ENCODE peak calls at places on chromosomes 4 and X, in seven cellular contexts. One of them, this sample, is unnamed.
A peak's percentile ranks its signal among the peaks of the same experiment; 100 is the strongest.

GRCh38 chr4:185115827-185116232 is 27.2 kb upstream of the SLC25A4 start:
- DNase-seq in left lung: peak; percentile 51
- DNase-seq in brain pericyte: peak; percentile 40
- DNase-seq in T-cell: no peak
- DNase-seq in osteocyte: no peak
- DNase-seq in KG1: no peak
- DNase-seq in activated CD8-positive, alpha-beta memory T cell treated with anti-CD3 and anti-CD28 coated beads for 48 hours: no peak
- DNase-seq in this sample: no peak

GRCh38 chrX:2423293-2423692 is 77.5 kb downstream of the DHRSX start:
- DNase-seq in left lung: no peak
- DNase-seq in brain pericyte: no peak
- DNase-seq in T-cell: no peak
- DNase-seq in osteocyte: no peak
- DNase-seq in KG1: no peak
- DNase-seq in activated CD8-positive, alpha-beta memory T cell treated with anti-CD3 and anti-CD28 coated beads for 48 hours: no peak
- DNase-seq in this sample: no peak

GRCh38 chr4:177380730-177381287 is 61.4 kb downstream of the AGA start:
- DNase-seq in left lung: no peak
- DNase-seq in brain pericyte: no peak
- DNase-seq in T-cell: no peak
- DNase-seq in osteocyte: no peak
- DNase-seq in KG1: no peak
- DNase-seq in activated CD8-positive, alpha-beta memory T cell treated with anti-CD3 and anti-CD28 coated beads for 48 hours: no peak
- DNase-seq in this sample: no peak

GRCh38 chr4:76920715-76921114 is 22.8 kb upstream of the SOWAHB start:
- DNase-seq in left lung: no peak
- DNase-seq in brain pericyte: no peak
- DNase-seq in T-cell: no peak
- DNase-seq in osteocyte: no peak
- DNase-seq in KG1: no peak
- DNase-seq in activated CD8-positive, alpha-beta memory T cell treated with anti-CD3 and anti-CD28 coated beads for 48 hours: no peak
- DNase-seq in this sample: no peak

GRCh38 chr4:88706574-88706973 is 8.9 kb upstream of the NAP1L5 start:
- DNase-seq in left lung: no peak
- DNase-seq in brain pericyte: peak; percentile 24
- DNase-seq in T-cell: no peak
- DNase-seq in osteocyte: no peak
- DNase-seq in KG1: no peak
- DNase-seq in activated CD8-positive, alpha-beta memory T cell treated with anti-CD3 and anti-CD28 coated beads for 48 hours: no peak
- DNase-seq in this sample: no peak

GRCh38 chr4:134747108-134747805 is 545.7 kb upstream of the PABPC4L start:
- DNase-seq in left lung: no peak
- DNase-seq in brain pericyte: no peak
- DNase-seq in T-cell: no peak
- DNase-seq in osteocyte: no peak
- DNase-seq in KG1: no peak
- DNase-seq in activated CD8-positive, alpha-beta memory T cell treated with anti-CD3 and anti-CD28 coated beads for 48 hours: no peak
- DNase-seq in this sample: no peak

GRCh38 chrX:153866302-153867019 is 19.5 kb downstream of the L1CAM start:
- DNase-seq in left lung: no peak
- DNase-seq in brain pericyte: no peak
- DNase-seq in T-cell: no peak
- DNase-seq in osteocyte: no peak
- DNase-seq in KG1: no peak
- DNase-seq in activated CD8-positive, alpha-beta memory T cell treated with anti-CD3 and anti-CD28 coated beads for 48 hours: no peak
- DNase-seq in this sample: no peak

GRCh38 chr4:123836919-123837605 is 440.5 kb downstream of the SPRY1 start:
- DNase-seq in left lung: no peak
- DNase-seq in brain pericyte: no peak
- DNase-seq in T-cell: no peak
- DNase-seq in osteocyte: no peak
- DNase-seq in KG1: no peak
- DNase-seq in activated CD8-positive, alpha-beta memory T cell treated with anti-CD3 and anti-CD28 coated beads for 48 hours: no peak
- DNase-seq in this sample: no peak

GRCh38 chr4:30802622-30803323 is 82.6 kb downstream of the PCDH7 start:
- DNase-seq in left lung: no peak
- DNase-seq in brain pericyte: no peak
- DNase-seq in T-cell: no peak
- DNase-seq in osteocyte: no peak
- DNase-seq in KG1: no peak
- DNase-seq in activated CD8-positive, alpha-beta memory T cell treated with anti-CD3 and anti-CD28 coated beads for 48 hours: no peak
- DNase-seq in this sample: no peak

GRCh38 chr4:2806392-2807355 is 13.8 kb downstream of the SH3BP2 start:
- DNase-seq in left lung: peak; percentile 77
- DNase-seq in brain pericyte: no peak
- DNase-seq in T-cell: no peak
- DNase-seq in osteocyte: no peak
- DNase-seq in KG1: no peak
- DNase-seq in activated CD8-positive, alpha-beta memory T cell treated with anti-CD3 and anti-CD28 coated beads for 48 hours: no peak
- DNase-seq in this sample: peak; percentile 4

GRCh38 chrX:129496625-129497024 is 26.7 kb downstream of the SMARCA1 start:
- DNase-seq in left lung: no peak
- DNase-seq in brain pericyte: no peak
- DNase-seq in T-cell: no peak
- DNase-seq in osteocyte: no peak
- DNase-seq in KG1: no peak
- DNase-seq in activated CD8-positive, alpha-beta memory T cell treated with anti-CD3 and anti-CD28 coated beads for 48 hours: no peak
- DNase-seq in this sample: no peak

GRCh38 chr4:153260553-153261306 is 56.5 kb downstream of the TRIM2 start:
- DNase-seq in left lung: no peak
- DNase-seq in brain pericyte: no peak
- DNase-seq in T-cell: no peak
- DNase-seq in osteocyte: no peak
- DNase-seq in KG1: no peak
- DNase-seq in activated CD8-positive, alpha-beta memory T cell treated with anti-CD3 and anti-CD28 coated beads for 48 hours: no peak
- DNase-seq in this sample: no peak

GRCh38 chr4:145937990-145938611 is 522 bp downstream of the ZNF827 start:
- DNase-seq in left lung: no peak
- DNase-seq in brain pericyte: no peak
- DNase-seq in T-cell: peak; percentile 36
- DNase-seq in osteocyte: no peak
- DNase-seq in KG1: no peak
- DNase-seq in activated CD8-positive, alpha-beta memory T cell treated with anti-CD3 and anti-CD28 coated beads for 48 hours: peak; percentile 24
- DNase-seq in this sample: peak; percentile 60

GRCh38 chr4:131644619-131645018 is 1504.5 kb upstream of the PCDH10 start:
- DNase-seq in left lung: no peak
- DNase-seq in brain pericyte: no peak
- DNase-seq in T-cell: no peak
- DNase-seq in osteocyte: no peak
- DNase-seq in KG1: no peak
- DNase-seq in activated CD8-positive, alpha-beta memory T cell treated with anti-CD3 and anti-CD28 coated beads for 48 hours: no peak
- DNase-seq in this sample: no peak

GRCh38 chrX:133926809-133927208 is 58.6 kb downstream of the GPC3 start:
- DNase-seq in left lung: no peak
- DNase-seq in brain pericyte: no peak
- DNase-seq in T-cell: no peak
- DNase-seq in osteocyte: no peak
- DNase-seq in KG1: no peak
- DNase-seq in activated CD8-positive, alpha-beta memory T cell treated with anti-CD3 and anti-CD28 coated beads for 48 hours: no peak
- DNase-seq in this sample: no peak

GRCh38 chrX:24117288-24117687 is 32.2 kb upstream of the ZFX start:
- DNase-seq in left lung: no peak
- DNase-seq in brain pericyte: peak; percentile 3
- DNase-seq in T-cell: no peak
- DNase-seq in osteocyte: no peak
- DNase-seq in KG1: no peak
- DNase-seq in activated CD8-positive, alpha-beta memory T cell treated with anti-CD3 and anti-CD28 coated beads for 48 hours: no peak
- DNase-seq in this sample: no peak

GRCh38 chr4:150215601-150216000 is 137.4 kb downstream of the DCLK2 start:
- DNase-seq in left lung: no peak
- DNase-seq in brain pericyte: no peak
- DNase-seq in T-cell: no peak
- DNase-seq in osteocyte: no peak
- DNase-seq in KG1: no peak
- DNase-seq in activated CD8-positive, alpha-beta memory T cell treated with anti-CD3 and anti-CD28 coated beads for 48 hours: no peak
- DNase-seq in this sample: no peak

GRCh38 chr4:109721033-109721432 is 8.8 kb downstream of the PLA2G12A start:
- DNase-seq in left lung: no peak
- DNase-seq in brain pericyte: no peak
- DNase-seq in T-cell: no peak
- DNase-seq in osteocyte: no peak
- DNase-seq in KG1: no peak
- DNase-seq in activated CD8-positive, alpha-beta memory T cell treated with anti-CD3 and anti-CD28 coated beads for 48 hours: no peak
- DNase-seq in this sample: no peak

GRCh38 chrX:39905475-39905889 is 192.3 kb downstream of the BCOR start:
- DNase-seq in left lung: no peak
- DNase-seq in brain pericyte: no peak
- DNase-seq in T-cell: no peak
- DNase-seq in osteocyte: no peak
- DNase-seq in KG1: no peak
- DNase-seq in activated CD8-positive, alpha-beta memory T cell treated with anti-CD3 and anti-CD28 coated beads for 48 hours: no peak
- DNase-seq in this sample: no peak

GRCh38 chr4:76881375-76881774 is 16.6 kb downstream of the SOWAHB start:
- DNase-seq in left lung: no peak
- DNase-seq in brain pericyte: no peak
- DNase-seq in T-cell: no peak
- DNase-seq in osteocyte: no peak
- DNase-seq in KG1: no peak
- DNase-seq in activated CD8-positive, alpha-beta memory T cell treated with anti-CD3 and anti-CD28 coated beads for 48 hours: no peak
- DNase-seq in this sample: no peak

GRCh38 chr4:86626066-86626465 is 32.0 kb downstream of the PTPN13 start:
- DNase-seq in left lung: no peak
- DNase-seq in brain pericyte: no peak
- DNase-seq in T-cell: no peak
- DNase-seq in osteocyte: no peak
- DNase-seq in KG1: no peak
- DNase-seq in activated CD8-positive, alpha-beta memory T cell treated with anti-CD3 and anti-CD28 coated beads for 48 hours: no peak
- DNase-seq in this sample: no peak

GRCh38 chr4:8117278-8117682 is 41.3 kb downstream of the ABLIM2 start:
- DNase-seq in left lung: no peak
- DNase-seq in brain pericyte: no peak
- DNase-seq in T-cell: peak; percentile 14
- DNase-seq in osteocyte: no peak
- DNase-seq in KG1: no peak
- DNase-seq in activated CD8-positive, alpha-beta memory T cell treated with anti-CD3 and anti-CD28 coated beads for 48 hours: no peak
- DNase-seq in this sample: peak; percentile 44

GRCh38 chr4:76948441-76949292 is 885 bp upstream of the SEPTIN11 start:
- DNase-seq in left lung: peak; percentile 83
- DNase-seq in brain pericyte: no peak
- DNase-seq in T-cell: peak; percentile 59
- DNase-seq in osteocyte: peak; percentile 89
- DNase-seq in KG1: no peak
- DNase-seq in activated CD8-positive, alpha-beta memory T cell treated with anti-CD3 and anti-CD28 coated beads for 48 hours: peak; percentile 30
- DNase-seq in this sample: peak; percentile 71

GRCh38 chrX:130121505-130121800 is 11.2 kb upstream of the ELF4 start:
- DNase-seq in left lung: no peak
- DNase-seq in brain pericyte: no peak
- DNase-seq in T-cell: no peak
- DNase-seq in osteocyte: no peak
- DNase-seq in KG1: no peak
- DNase-seq in activated CD8-positive, alpha-beta memory T cell treated with anti-CD3 and anti-CD28 coated beads for 48 hours: no peak
- DNase-seq in this sample: no peak

GRCh38 chr4:78370625-78371372 is 180.8 kb upstream of the ANXA3 start:
- DNase-seq in left lung: no peak
- DNase-seq in brain pericyte: no peak
- DNase-seq in T-cell: no peak
- DNase-seq in osteocyte: no peak
- DNase-seq in KG1: no peak
- DNase-seq in activated CD8-positive, alpha-beta memory T cell treated with anti-CD3 and anti-CD28 coated beads for 48 hours: no peak
- DNase-seq in this sample: no peak

GRCh38 chr4:123893746-123894095 is 497.1 kb downstream of the SPRY1 start:
- DNase-seq in left lung: no peak
- DNase-seq in brain pericyte: no peak
- DNase-seq in T-cell: no peak
- DNase-seq in osteocyte: no peak
- DNase-seq in KG1: no peak
- DNase-seq in activated CD8-positive, alpha-beta memory T cell treated with anti-CD3 and anti-CD28 coated beads for 48 hours: no peak
- DNase-seq in this sample: no peak

GRCh38 chrX:72620550-72621145 is 48.0 kb upstream of the HDAC8 start:
- DNase-seq in left lung: peak; percentile 41
- DNase-seq in brain pericyte: peak; percentile 68
- DNase-seq in T-cell: no peak
- DNase-seq in osteocyte: no peak
- DNase-seq in KG1: no peak
- DNase-seq in activated CD8-positive, alpha-beta memory T cell treated with anti-CD3 and anti-CD28 coated beads for 48 hours: no peak
- DNase-seq in this sample: no peak

GRCh38 chrX:45479835-45480422 is 279.3 kb upstream of the DIPK2B start:
- DNase-seq in left lung: no peak
- DNase-seq in brain pericyte: no peak
- DNase-seq in T-cell: no peak
- DNase-seq in osteocyte: no peak
- DNase-seq in KG1: no peak
- DNase-seq in activated CD8-positive, alpha-beta memory T cell treated with anti-CD3 and anti-CD28 coated beads for 48 hours: no peak
- DNase-seq in this sample: no peak

GRCh38 chr4:86223472-86223871 is 136.4 kb downstream of the MAPK10 start:
- DNase-seq in left lung: no peak
- DNase-seq in brain pericyte: no peak
- DNase-seq in T-cell: no peak
- DNase-seq in osteocyte: no peak
- DNase-seq in KG1: no peak
- DNase-seq in activated CD8-positive, alpha-beta memory T cell treated with anti-CD3 and anti-CD28 coated beads for 48 hours: no peak
- DNase-seq in this sample: no peak

GRCh38 chrX:25013593-25014365 is 2.0 kb downstream of the ARX start:
- DNase-seq in left lung: no peak
- DNase-seq in brain pericyte: no peak
- DNase-seq in T-cell: no peak
- DNase-seq in osteocyte: no peak
- DNase-seq in KG1: no peak
- DNase-seq in activated CD8-positive, alpha-beta memory T cell treated with anti-CD3 and anti-CD28 coated beads for 48 hours: no peak
- DNase-seq in this sample: no peak

GRCh38 chr4:103329642-103330041 is 131.5 kb upstream of the CENPE start:
- DNase-seq in left lung: no peak
- DNase-seq in brain pericyte: no peak
- DNase-seq in T-cell: no peak
- DNase-seq in osteocyte: no peak
- DNase-seq in KG1: no peak
- DNase-seq in activated CD8-positive, alpha-beta memory T cell treated with anti-CD3 and anti-CD28 coated beads for 48 hours: no peak
- DNase-seq in this sample: no peak

GRCh38 chr4:110196871-110197420 is 1.5 kb downstream of the ELOVL6 start:
- DNase-seq in left lung: peak; percentile 60
- DNase-seq in brain pericyte: no peak
- DNase-seq in T-cell: peak; percentile 46
- DNase-seq in osteocyte: peak; percentile 85
- DNase-seq in KG1: no peak
- DNase-seq in activated CD8-positive, alpha-beta memory T cell treated with anti-CD3 and anti-CD28 coated beads for 48 hours: peak; percentile 36
- DNase-seq in this sample: peak; percentile 72

GRCh38 chr4:101355767-101356702 is 8.7 kb upstream of the PPP3CA start:
- DNase-seq in left lung: no peak
- DNase-seq in brain pericyte: no peak
- DNase-seq in T-cell: no peak
- DNase-seq in osteocyte: no peak
- DNase-seq in KG1: no peak
- DNase-seq in activated CD8-positive, alpha-beta memory T cell treated with anti-CD3 and anti-CD28 coated beads for 48 hours: no peak
- DNase-seq in this sample: no peak

GRCh38 chr4:103567591-103567990 is 152.2 kb downstream of the TACR3 start:
- DNase-seq in left lung: no peak
- DNase-seq in brain pericyte: no peak
- DNase-seq in T-cell: no peak
- DNase-seq in osteocyte: no peak
- DNase-seq in KG1: no peak
- DNase-seq in activated CD8-positive, alpha-beta memory T cell treated with anti-CD3 and anti-CD28 coated beads for 48 hours: no peak
- DNase-seq in this sample: no peak

GRCh38 chr4:182560358-182560757 is 317.2 kb downstream of the TENM3 start:
- DNase-seq in left lung: no peak
- DNase-seq in brain pericyte: peak; percentile 22
- DNase-seq in T-cell: no peak
- DNase-seq in osteocyte: no peak
- DNase-seq in KG1: no peak
- DNase-seq in activated CD8-positive, alpha-beta memory T cell treated with anti-CD3 and anti-CD28 coated beads for 48 hours: no peak
- DNase-seq in this sample: no peak

GRCh38 chr4:118337954-118338353 is 14.8 kb downstream of the PRSS12 start:
- DNase-seq in left lung: no peak
- DNase-seq in brain pericyte: no peak
- DNase-seq in T-cell: no peak
- DNase-seq in osteocyte: no peak
- DNase-seq in KG1: no peak
- DNase-seq in activated CD8-positive, alpha-beta memory T cell treated with anti-CD3 and anti-CD28 coated beads for 48 hours: no peak
- DNase-seq in this sample: no peak

GRCh38 chr4:75037253-75037652 is 104.3 kb downstream of the PARM1 start:
- DNase-seq in left lung: no peak
- DNase-seq in brain pericyte: no peak
- DNase-seq in T-cell: no peak
- DNase-seq in osteocyte: no peak
- DNase-seq in KG1: no peak
- DNase-seq in activated CD8-positive, alpha-beta memory T cell treated with anti-CD3 and anti-CD28 coated beads for 48 hours: no peak
- DNase-seq in this sample: no peak

GRCh38 chr4:120816385-120816784 is 106.1 kb downstream of the PRDM5 start:
- DNase-seq in left lung: no peak
- DNase-seq in brain pericyte: no peak
- DNase-seq in T-cell: no peak
- DNase-seq in osteocyte: no peak
- DNase-seq in KG1: no peak
- DNase-seq in activated CD8-positive, alpha-beta memory T cell treated with anti-CD3 and anti-CD28 coated beads for 48 hours: no peak
- DNase-seq in this sample: no peak

This sample was measured in CD4-positive, alpha-beta memory T cell.